ENCODE peak calls at places on chromosomes 6 and 20, in ten cellular contexts. L is GM23338, T is IMR-90, O is neural progenitor cell, M is SK-N-SH, E is fibroblast of lung, K is Karpas-422, F is MM.1S, H is astrocyte, Z is HCT116. G is an unnamed sample. For H4K20me1, the result is how much of the 10 kb centered on the place peaks cover.

GRCh38 chr6:99178168-99178567 is 171.3 kb downstream of the FAXC start:
- DNase-seq in L (no peak), T (no peak), O (no peak), M (no peak), E (no peak), K (no peak), F (no peak), H (no peak), Z (peak), G (peak)

GRCh38 chr20:62978559-62978938 is 26.0 kb downstream of the SLC17A9 start:
- DNase-seq in L (no peak), T (no peak), O (no peak), M (no peak), E (no peak), K (no peak), F (no peak), H (no peak), Z (no peak), G (no peak)

GRCh38 chr20:18252597-18253451 is 35.5 kb upstream of the ZNF133 start:
- DNase-seq in L (no peak), T (no peak), O (no peak), M (no peak), E (no peak), K (no peak), F (no peak), H (peak), Z (peak), G (peak)

GRCh38 chr6:154909821-154910220 is 85.3 kb upstream of the TIAM2 start:
- DNase-seq in L (peak), T (peak), O (peak), M (no peak), E (peak), K (no peak), F (no peak), H (peak), Z (no peak), G (no peak)

GRCh38 chr20:4322499-4322898 is 307.1 kb upstream of the RNF24 start:
- DNase-seq in L (no peak), T (no peak), O (no peak), M (no peak), E (no peak), K (no peak), F (no peak), H (no peak), Z (no peak), G (no peak)

GRCh38 chr20:47142782-47143170 is 213.7 kb downstream of the ZMYND8 start:
- DNase-seq in L (no peak), T (no peak), O (no peak), M (no peak), E (no peak), K (no peak), F (no peak), H (no peak), Z (no peak), G (no peak)

GRCh38 chr6:158327216-158327615 is 15.0 kb downstream of the TULP4 start:
- DNase-seq in L (no peak), T (no peak), O (no peak), M (no peak), E (no peak), K (no peak), F (no peak), H (no peak), Z (no peak), G (no peak)

GRCh38 chr6:99146716-99147115 is 199.0 kb upstream of the FBXL4 start:
- DNase-seq in L (no peak), T (no peak), O (no peak), M (no peak), E (no peak), K (no peak), F (no peak), H (no peak), Z (no peak), G (no peak)

GRCh38 chr6:128438311-128438916 is 82.0 kb downstream of the PTPRK start:
- DNase-seq in L (peak), T (no peak), O (peak), M (no peak), E (peak), K (no peak), F (no peak), H (peak), Z (no peak), G (no peak)

GRCh38 chr6:56764081-56764566 is 121.4 kb upstream of the DST start:
- DNase-seq in L (peak), T (peak), O (peak), M (peak), E (peak), K (peak), F (peak), H (no peak), Z (peak), G (peak)

GRCh38 chr6:136446579-136447182 is 103.5 kb downstream of the MAP7 start:
- DNase-seq in L (no peak), T (peak), O (no peak), M (no peak), E (peak), K (no peak), F (no peak), H (peak), Z (no peak), G (no peak)

GRCh38 chr6:126182650-126183311 is 157.1 kb upstream of the CENPW start:
- DNase-seq in L (peak), T (no peak), O (no peak), M (no peak), E (peak), K (no peak), F (no peak), H (peak), Z (peak), G (peak)

GRCh38 chr6:126180585-126180984 is 159.3 kb upstream of the CENPW start:
- DNase-seq in L (no peak), T (peak), O (no peak), M (no peak), E (peak), K (no peak), F (no peak), H (peak), Z (peak), G (peak)

GRCh38 chr6:126176266-126176665 is 163.6 kb upstream of the CENPW start:
- DNase-seq in L (peak), T (peak), O (peak), M (peak), E (peak), K (peak), F (no peak), H (no peak), Z (no peak), G (peak)

GRCh38 chr6:126181890-126182289 is 158.0 kb upstream of the CENPW start:
- DNase-seq in L (no peak), T (no peak), O (no peak), M (no peak), E (no peak), K (no peak), F (no peak), H (no peak), Z (no peak), G (no peak)

GRCh38 chr6:126181173-126181741 is 158.7 kb upstream of the CENPW start:
- DNase-seq in L (peak), T (no peak), O (no peak), M (no peak), E (no peak), K (no peak), F (no peak), H (no peak), Z (peak), G (peak)
- H3K27ac ChIP-seq in L (peak), T (no peak), O (peak), M (no peak), E (no peak), K (no peak), F (no peak), H (no peak), Z (no peak), G (peak)

GRCh38 chr20:41426361-41426900 is 59.8 kb upstream of the EMILIN3 start:
- DNase-seq in L (no peak), T (no peak), O (no peak), M (no peak), E (peak), K (no peak), F (no peak), H (no peak), Z (no peak), G (no peak)

GRCh38 chr20:41425180-41425884 is 58.7 kb upstream of the EMILIN3 start:
- DNase-seq in L (no peak), T (peak), O (no peak), M (no peak), E (peak), K (no peak), F (no peak), H (peak), Z (no peak), G (no peak)

GRCh38 chr20:41424025-41424424 is 57.4 kb upstream of the EMILIN3 start:
- DNase-seq in L (no peak), T (no peak), O (no peak), M (no peak), E (no peak), K (no peak), F (no peak), H (no peak), Z (no peak), G (no peak)

GRCh38 chr20:41424546-41424945 is 57.9 kb upstream of the EMILIN3 start:
- DNase-seq in L (no peak), T (peak), O (no peak), M (no peak), E (peak), K (no peak), F (no peak), H (peak), Z (no peak), G (no peak)

DNA sequence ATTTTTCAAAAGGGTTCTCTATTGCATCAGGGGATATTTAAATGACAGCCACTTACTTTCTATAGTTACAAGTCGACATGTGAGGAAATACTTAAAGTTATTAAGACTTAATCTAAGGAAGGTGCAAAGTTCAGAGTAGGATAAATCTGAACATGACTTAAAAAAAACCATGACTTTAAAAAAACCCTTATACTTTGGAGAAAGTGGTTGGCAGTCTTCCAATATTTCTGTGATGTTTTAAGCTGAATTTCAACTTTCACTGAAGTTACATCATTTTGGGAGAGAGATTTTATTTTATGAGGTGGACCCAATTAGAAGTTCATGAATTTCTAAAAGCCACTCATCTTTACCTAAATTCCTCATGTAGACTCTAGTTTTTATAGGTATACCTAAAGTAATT is 56.4 kb upstream of the EMILIN3 start:
- DNase-seq in L (no peak), T (peak), O (no peak), M (no peak), E (peak), K (no peak), F (no peak), H (no peak), Z (no peak), G (no peak)
- H4K20me1 ChIP-seq in L (under half), T (under half), O (under half), M (under half), E (under half), K (under half), F (under half), H (under half), Z (under half), G (under half)

DNA sequence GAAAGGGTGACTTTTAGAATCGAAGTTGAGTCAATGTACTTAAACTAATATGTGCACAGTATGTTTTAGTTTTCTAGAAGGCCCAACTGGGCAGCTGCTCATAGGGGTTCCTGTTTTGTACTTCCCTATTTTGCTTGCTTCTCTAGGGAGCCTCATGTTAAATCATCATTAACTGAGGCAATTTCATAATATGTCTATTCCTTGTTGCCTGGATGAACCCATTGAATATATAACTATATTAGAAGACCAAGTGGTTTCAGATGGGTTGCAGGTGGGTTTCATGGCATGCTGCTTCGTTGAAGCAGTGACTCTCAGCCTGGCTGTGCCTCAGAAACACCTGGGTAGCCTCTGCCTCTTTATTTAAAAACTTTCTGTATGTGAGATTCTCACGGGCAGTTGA is 22.2 kb downstream of the CARMIL1 start:
- DNase-seq in L (no peak), T (no peak), O (no peak), M (no peak), E (no peak), K (peak), F (peak), H (no peak), Z (no peak), G (no peak)
- H3K4me3 ChIP-seq in L (no peak), T (no peak), O (no peak), M (no peak), E (no peak), K (no peak), F (peak), H (no peak), Z (no peak), G (no peak)

GRCh38 chr6:54282186-54282585 is 26.1 kb upstream of the TINAG start:
- DNase-seq in L (no peak), T (peak), O (no peak), M (no peak), E (peak), K (no peak), F (no peak), H (peak), Z (peak), G (peak)
- H3K27ac ChIP-seq in L (no peak), T (no peak), O (no peak), M (peak), E (peak), K (no peak), F (no peak), H (peak), Z (no peak), G (peak)

G was measured in PC-3.